ENCODE peak calls at places on chromosome 11, in ten cellular contexts. L is BJ, J is cardiac septum, Z is fibroblast of the conjunctiva, A is SHP77 treated with DMSO at 0.1 percent for 48 hours, U is DMS79 treated with DMSO at 0.1 percent for 48 hours, B is LoVo, P is NCI-H146, O is head of caudate nucleus, H is kidney tubule cell. Q is an unnamed sample.

GRCh38 chr11:110984147-110984546 is 261.4 kb upstream of the POU2AF2 start:
- DNase-seq in Z (no peak), L (no peak), H (peak; percentile 76), P (no peak), J (no peak), B (peak; percentile 34), O (no peak), U (no peak), A (no peak), Q (no peak)

GRCh38 chr11:64186205-64187165 is 514 bp downstream of the STIP1 start:
- DNase-seq in L (no peak), U (no peak), O (no peak), A (no peak), Z (no peak), B (no peak), P (no peak), H (no peak), J (no peak), Q (no peak)

GRCh38 chr11:111395081-111395480 is 16.0 kb upstream of the POU2AF1 start:
- DNase-seq in L (no peak), O (no peak), U (no peak), Z (no peak), B (no peak), P (peak; percentile 82), A (no peak), J (no peak), H (no peak), Q (no peak)

GRCh38 chr11:91871048-91871447 is 353.6 kb upstream of the FAT3 start:
- DNase-seq in P (no peak), H (no peak), Z (no peak), B (no peak), A (no peak), L (no peak), U (no peak), J (no peak), O (no peak), Q (no peak)

GRCh38 chr11:119356349-119357031 is 10.0 kb upstream of the MFRP start:
- DNase-seq in L (no peak), A (no peak), U (no peak), P (no peak), O (no peak), J (peak; percentile 92), Z (no peak), B (peak; percentile 81), H (peak; percentile 71), Q (peak; percentile 73)

GRCh38 chr11:18749681-18750319 is 23.8 kb upstream of the IGSF22 start:
- DNase-seq in J (no peak), A (no peak), B (no peak), U (no peak), H (peak; percentile 77), O (peak; percentile 92), L (no peak), P (no peak), Z (no peak), Q (no peak)

GRCh38 chr11:67409781-67410368 is 5.6 kb upstream of the CARNS1 start:
- DNase-seq in J (no peak), H (no peak), A (peak; percentile 20), P (peak; percentile 95), U (no peak), L (no peak), B (no peak), Z (no peak), O (no peak), Q (no peak)

GRCh38 chr11:83601201-83601992 is 315.2 kb upstream of the CCDC90B start:
- DNase-seq in J (no peak), U (no peak), H (no peak), P (no peak), A (no peak), Z (no peak), O (no peak), B (no peak), L (no peak), Q (no peak)

GRCh38 chr11:119373917-119374631 is 7.4 kb downstream of the USP2 start:
- DNase-seq in O (peak; percentile 88), Z (peak; percentile 77), L (no peak), H (peak; percentile 75), U (peak; percentile 84), A (peak; percentile 33), P (peak; percentile 74), B (peak; percentile 46), J (no peak), Q (peak; percentile 62)

GRCh38 chr11:108198833-108199232 is 23.6 kb downstream of the NPAT start:
- DNase-seq in B (no peak), H (no peak), P (no peak), Z (no peak), L (no peak), U (no peak), A (no peak), J (no peak), O (no peak), Q (no peak)

GRCh38 chr11:116691779-116692178 is 81.0 kb downstream of the BUD13 start:
- DNase-seq in J (no peak), L (no peak), U (peak; percentile 77), O (peak; percentile 73), A (no peak), B (peak; percentile 47), H (peak; percentile 33), P (peak; percentile 45), Z (no peak), Q (peak; percentile 33)

GRCh38 chr11:108697872-108698473 is 33.1 kb downstream of the DDX10 start:
- DNase-seq in Z (peak; percentile 70), U (peak; percentile 78), L (no peak), H (peak; percentile 68), P (peak; percentile 50), B (peak; percentile 28), O (peak; percentile 78), A (peak; percentile 23), J (no peak), Q (peak; percentile 64)

GRCh38 chr11:12137938-12138731 is 27.7 kb downstream of the MICAL2 start:
- DNase-seq in P (no peak), H (peak; percentile 97), O (peak; percentile 85), B (no peak), U (no peak), J (no peak), Z (peak; percentile 26), L (no peak), A (no peak), Q (no peak)

GRCh38 chr11:125036933-125037332 is 26.2 kb upstream of the SLC37A2 start:
- DNase-seq in Z (peak; percentile 42), O (no peak), J (no peak), H (peak; percentile 80), P (no peak), L (peak; percentile 58), U (no peak), A (no peak), B (no peak), Q (no peak)

GRCh38 chr11:102267602-102268001 is 49.7 kb upstream of the BIRC3 start:
- DNase-seq in J (no peak), Z (no peak), H (peak; percentile 39), L (no peak), U (no peak), A (no peak), B (peak; percentile 73), P (no peak), O (no peak), Q (no peak)

Q was measured in NCI-H460.